ENCODE peak calls at places on chromosomes 4 and X, in eight cellular contexts. E, A, B, D, O, X, K and R are unnamed samples.

GRCh38 chr4:38583102-38583501 is 80.9 kb upstream of the KLF3 start:
- DNase-seq in E (no peak), A (no peak), B (no peak), D (peak), O (no peak), X (no peak), K (no peak), R (no peak)

GRCh38 chrX:50813843-50814661 is at the start of gene SHROOM4:
- DNase-seq in E (peak), A (no peak), B (no peak), D (peak), O (no peak), X (peak), K (peak), R (no peak)

GRCh38 chr4:123649644-123650356 is 253.2 kb downstream of the SPRY1 start:
- DNase-seq in E (no peak), A (no peak), B (no peak), D (peak), O (peak), X (peak), K (no peak), R (no peak)

GRCh38 chr4:121668368-121669162 is 28.2 kb downstream of the ANXA5 start:
- DNase-seq in E (no peak), A (no peak), B (no peak), D (peak), O (no peak), X (no peak), K (no peak), R (no peak)

GRCh38 chrX:85569691-85570090 is 190.2 kb upstream of the POF1B start:
- DNase-seq in E (no peak), A (no peak), B (no peak), D (no peak), O (no peak), X (no peak), K (no peak), R (no peak)

GRCh38 chr4:185640809-185641675 is 105.7 kb upstream of the PDLIM3 start:
- DNase-seq in E (no peak), A (no peak), B (peak), D (peak), O (no peak), X (no peak), K (peak), R (no peak)

GRCh38 chrX:49075347-49075746 is 1.5 kb upstream of the PRAF2 start:
- DNase-seq in E (no peak), A (no peak), B (no peak), D (no peak), O (no peak), X (no peak), K (no peak), R (no peak)

GRCh38 chr4:175891231-175891630 is 79.2 kb upstream of the GPM6A start:
- DNase-seq in E (no peak), A (no peak), B (no peak), D (no peak), O (no peak), X (no peak), K (no peak), R (no peak)

GRCh38 chr4:130029442-130029841 is 933.5 kb downstream of the C4orf33 start:
- DNase-seq in E (no peak), A (no peak), B (no peak), D (no peak), O (no peak), X (no peak), K (no peak), R (no peak)

GRCh38 chr4:130031858-130032257 is 935.9 kb downstream of the C4orf33 start:
- DNase-seq in E (no peak), A (no peak), B (no peak), D (no peak), O (no peak), X (no peak), K (no peak), R (no peak)

GRCh38 chr4:130035391-130035790 is 939.4 kb downstream of the C4orf33 start:
- DNase-seq in E (no peak), A (no peak), B (no peak), D (no peak), O (no peak), X (no peak), K (no peak), R (no peak)
- TF ChIP-seq CTCF in E (no peak), A (no peak), B (no peak), D (no peak), O (no peak), X (no peak), K (no peak), R (no peak)

DNA sequence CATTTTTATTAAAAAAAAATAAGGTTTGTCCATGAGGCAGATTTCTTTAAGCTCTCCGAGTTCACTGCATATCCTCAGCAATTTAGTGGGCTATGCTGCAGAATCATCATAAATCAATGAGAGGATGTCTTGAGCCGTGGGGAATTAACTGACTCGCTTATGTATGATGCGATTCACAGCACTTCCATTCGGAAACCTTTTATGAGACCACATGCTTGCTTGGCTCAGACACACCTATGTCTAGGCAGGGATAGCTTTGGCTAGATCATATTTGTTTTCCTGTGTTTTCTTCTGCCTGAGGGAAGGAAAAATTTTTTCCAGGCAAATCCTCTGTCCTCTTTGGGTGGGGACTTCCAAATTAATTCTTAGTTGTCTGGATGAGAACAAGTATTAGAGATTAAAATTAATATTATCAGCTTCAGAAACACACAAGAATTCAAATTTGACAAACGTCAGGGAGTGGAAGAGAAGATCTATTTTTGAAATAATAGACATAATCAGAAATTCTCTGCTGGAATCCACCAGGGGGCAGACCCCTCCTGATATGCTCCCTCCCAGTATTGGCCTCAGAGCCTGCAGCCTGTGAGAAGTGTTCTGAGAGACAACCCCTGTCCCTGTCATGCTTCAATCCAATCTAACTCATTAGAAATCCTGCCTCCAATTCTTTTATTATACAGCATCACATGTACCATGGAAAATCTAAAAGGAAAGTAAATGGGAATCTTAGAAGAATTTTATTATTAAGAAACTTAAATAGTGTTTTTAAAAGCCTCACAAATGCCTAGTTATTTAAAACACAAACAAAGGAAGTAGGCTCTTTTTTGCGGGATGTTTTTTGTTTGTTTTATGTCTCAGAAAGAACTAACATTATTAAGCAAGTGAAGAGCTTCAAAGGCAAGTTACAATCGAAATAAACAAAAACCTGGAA is 345.1 kb upstream of the TACR3 start:
- DNase-seq in E (peak), A (no peak), B (peak), D (peak), O (no peak), X (peak), K (peak), R (no peak)
- TF ChIP-seq CTCF in E (peak), A (peak), B (peak), D (peak), O (peak), X (peak), K (peak), R (no peak)

GRCh38 chrX:150363561-150364346 is 637 bp downstream of the MAMLD1 start:
- DNase-seq in E (peak), A (no peak), B (no peak), D (peak), O (no peak), X (peak), K (peak), R (peak)
- TF ChIP-seq CTCF in E (no peak), A (no peak), B (no peak), D (no peak), O (no peak), X (no peak), K (no peak), R (no peak)

GRCh38 chrX:153657161-153657560 is 10.2 kb downstream of the DUSP9 start:
- DNase-seq in E (no peak), A (no peak), B (no peak), D (no peak), O (no peak), X (no peak), K (no peak), R (no peak)

GRCh38 chrX:153659268-153659667 is 12.3 kb downstream of the DUSP9 start:
- DNase-seq in E (no peak), A (no peak), B (no peak), D (no peak), O (no peak), X (no peak), K (no peak), R (no peak)

GRCh38 chrX:153665726-153666306 is 7.8 kb downstream of the PNCK start:
- DNase-seq in E (no peak), A (no peak), B (no peak), D (no peak), O (no peak), X (no peak), K (no peak), R (no peak)

GRCh38 chrX:153667281-153667831 is 6.3 kb downstream of the PNCK start:
- DNase-seq in E (no peak), A (no peak), B (peak), D (no peak), O (no peak), X (no peak), K (no peak), R (no peak)

GRCh38 chrX:153662266-153662665 is 11.3 kb downstream of the PNCK start:
- DNase-seq in E (no peak), A (no peak), B (peak), D (no peak), O (no peak), X (peak), K (peak), R (peak)
- TF ChIP-seq CTCF in E (peak), A (peak), B (peak), D (peak), O (peak), X (peak), K (peak), R (no peak)

GRCh38 chr4:20299515-20299914 is 47.8 kb downstream of the SLIT2 start:
- DNase-seq in E (no peak), A (no peak), B (no peak), D (no peak), O (no peak), X (no peak), K (peak), R (no peak)
- TF ChIP-seq CTCF in E (no peak), A (peak), B (no peak), D (peak), O (peak), X (peak), K (peak), R (no peak)

GRCh38 chr4:90121961-90122748 is 5.0 kb upstream of the CCSER1 start:
- DNase-seq in E (no peak), A (no peak), B (no peak), D (peak), O (peak), X (no peak), K (no peak), R (no peak)

GRCh38 chr4:90120815-90121214 is 6.4 kb upstream of the CCSER1 start:
- DNase-seq in E (no peak), A (no peak), B (no peak), D (no peak), O (no peak), X (no peak), K (no peak), R (no peak)

GRCh38 chr4:90118547-90119211 is 8.5 kb upstream of the CCSER1 start:
- DNase-seq in E (no peak), A (no peak), B (no peak), D (no peak), O (no peak), X (no peak), K (no peak), R (no peak)

DNA sequence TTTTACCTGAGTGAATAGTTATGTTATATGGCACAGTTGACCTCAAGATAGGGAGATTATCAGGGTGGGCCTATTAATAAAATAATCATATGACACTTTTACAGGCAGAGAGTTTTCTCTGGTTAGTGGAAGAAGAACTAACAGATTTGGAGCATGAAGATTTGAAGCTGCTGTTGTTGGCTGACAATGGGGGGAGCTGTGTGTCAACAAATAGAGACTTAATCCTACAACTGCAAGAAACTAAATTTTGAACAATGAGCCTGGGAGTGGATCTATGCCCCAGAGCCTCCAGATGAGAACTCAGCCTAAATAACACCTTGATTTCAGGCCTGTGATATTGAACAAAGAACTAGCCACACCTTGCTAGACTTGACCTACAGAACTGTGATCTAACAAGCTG is 7.2 kb upstream of the CCSER1 start:
- DNase-seq in E (no peak), A (no peak), B (no peak), D (no peak), O (no peak), X (no peak), K (no peak), R (no peak)
- TF ChIP-seq CTCF in E (no peak), A (peak), B (peak), D (no peak), O (no peak), X (peak), K (no peak), R (no peak)

GRCh38 chrX:107996124-107996523 is 14.0 kb upstream of the TEX13B start:
- DNase-seq in E (no peak), A (no peak), B (no peak), D (no peak), O (no peak), X (peak), K (no peak), R (no peak)

GRCh38 chrX:108000751-108001150 is 18.6 kb upstream of the TEX13B start:
- DNase-seq in E (no peak), A (no peak), B (no peak), D (peak), O (no peak), X (no peak), K (no peak), R (no peak)

DNA sequence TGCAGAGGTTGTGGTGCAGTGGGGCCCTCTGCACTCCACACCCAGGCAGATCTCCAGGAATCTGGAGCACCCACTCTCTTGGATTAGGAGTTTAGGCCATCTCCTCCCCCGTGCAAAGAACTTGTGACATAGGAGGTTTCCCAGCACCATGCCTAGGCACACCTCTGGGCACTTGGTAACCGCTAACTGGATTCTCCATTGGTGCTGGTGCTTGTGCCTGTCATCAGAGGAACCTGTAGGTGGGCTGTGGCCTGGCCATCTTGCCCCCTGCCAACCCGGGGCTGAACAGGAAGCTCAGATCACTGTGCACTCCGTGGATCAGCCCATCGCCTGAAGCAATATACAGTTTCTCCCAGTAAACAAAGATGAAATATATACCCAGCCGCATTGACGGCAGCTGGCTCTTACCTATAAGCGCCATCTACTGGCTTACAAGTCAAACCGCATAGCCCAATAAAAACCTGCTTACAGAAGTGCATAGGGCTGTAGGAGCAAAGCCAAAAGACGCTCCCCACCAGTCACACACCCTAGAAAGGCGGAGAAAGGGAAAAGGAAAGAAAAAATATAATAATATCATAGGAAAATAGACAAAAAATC is 19.1 kb upstream of the TEX13B start:
- DNase-seq in E (no peak), A (no peak), B (no peak), D (peak), O (no peak), X (no peak), K (peak), R (no peak)
- TF ChIP-seq CTCF in E (no peak), A (peak), B (peak), D (peak), O (no peak), X (peak), K (peak), R (no peak)

GRCh38 chr4:118338518-118338917 is 14.3 kb downstream of the PRSS12 start:
- DNase-seq in E (no peak), A (no peak), B (no peak), D (no peak), O (no peak), X (no peak), K (no peak), R (no peak)
- TF ChIP-seq CTCF in E (no peak), A (no peak), B (no peak), D (no peak), O (no peak), X (no peak), K (no peak), R (no peak)